ENCODE peak calls at places on chromosomes 7 and 10, in four cellular contexts. L, W, V and J are unnamed samples.

GRCh38 chr10:5292196-5292735 is 72.5 kb upstream of the UCN3 start:
- DNase-seq in L (no peak), W (no peak), V (no peak), J (no peak)

GRCh38 chr10:117964528-117964927 is 82.2 kb downstream of the RAB11FIP2 start:
- DNase-seq in L (no peak), W (no peak), V (no peak), J (no peak)

GRCh38 chr10:48252354-48252650 is 22.2 kb downstream of the FRMPD2 start:
- DNase-seq in L (no peak), W (no peak), V (no peak), J (no peak)

GRCh38 chr7:30168800-30169584 is 34.2 kb downstream of the MTURN start:
- DNase-seq in L (no peak), W (no peak), V (peak; percentile 77), J (peak; percentile 81)

GRCh38 chr7:22694597-22695207 is 32.3 kb upstream of the IL6 start:
- DNase-seq in L (no peak), W (no peak), V (no peak), J (no peak)

GRCh38 chr7:112940314-112940732 is 146.3 kb downstream of the GPR85 start:
- DNase-seq in L (no peak), W (no peak), V (no peak), J (no peak)

GRCh38 chr10:52908483-52908882 is 135.9 kb upstream of the MBL2 start:
- DNase-seq in L (no peak), W (no peak), V (no peak), J (no peak)

GRCh38 chr7:148264933-148265557 is 325.5 kb upstream of the C7orf33 start:
- DNase-seq in L (no peak), W (no peak), V (peak; percentile 58), J (no peak)

GRCh38 chr7:148084138-148084537 is 506.4 kb upstream of the C7orf33 start:
- DNase-seq in L (no peak), W (no peak), V (peak; percentile 66), J (no peak)

GRCh38 chr7:82413237-82413636 is 30.3 kb downstream of the CACNA2D1 start:
- DNase-seq in L (no peak), W (no peak), V (peak; percentile 46), J (no peak)

GRCh38 chr7:145644426-145645154 is 472.0 kb upstream of the CNTNAP2 start:
- DNase-seq in L (no peak), W (no peak), V (no peak), J (no peak)

GRCh38 chr7:99102809-99103690 is 40.9 kb downstream of the SMURF1 start:
- DNase-seq in L (no peak), W (no peak), V (peak; percentile 54), J (no peak)

GRCh38 chr10:73650537-73651331 is 5.1 kb downstream of the SYNPO2L start:
- DNase-seq in L (no peak), W (no peak), V (peak; percentile 43), J (peak; percentile 19)

GRCh38 chr10:17617031-17617911 is at the start of gene HACD1:
- DNase-seq in L (peak; percentile 30), W (peak; percentile 90), V (peak; percentile 58), J (no peak)

GRCh38 chr10:79346388-79347225 is 662 bp upstream of the PPIF start:
- DNase-seq in L (no peak), W (peak; percentile 60), V (no peak), J (no peak)

GRCh38 chr10:95518455-95519131 is 42.6 kb downstream of the SORBS1 start:
- DNase-seq in L (no peak), W (no peak), V (no peak), J (no peak)

GRCh38 chr10:93471110-93471651 is 11.0 kb downstream of the MYOF start:
- DNase-seq in L (no peak), W (no peak), V (peak; percentile 95), J (peak; percentile 98)

GRCh38 chr10:96896884-96897589 is 64.9 kb downstream of the LCOR start:
- DNase-seq in L (no peak), W (no peak), V (no peak), J (no peak)

GRCh38 chr7:1537631-1538412 is 7.3 kb downstream of the MAFK start:
- DNase-seq in L (peak; percentile 88), W (peak; percentile 87), V (peak; percentile 99), J (peak; percentile 91)

GRCh38 chr7:114985316-114985715 is 63.4 kb downstream of the MDFIC start:
- DNase-seq in L (no peak), W (no peak), V (no peak), J (no peak)

GRCh38 chr7:157427811-157428553 is 91.2 kb downstream of the DNAJB6 start:
- DNase-seq in L (no peak), W (peak; percentile 64), V (no peak), J (no peak)

GRCh38 chr7:133051719-133052118 is 30.2 kb downstream of the CHCHD3 start:
- DNase-seq in L (no peak), W (no peak), V (no peak), J (no peak)

GRCh38 chr10:43390791-43391190 is 18.2 kb downstream of the HNRNPF start:
- DNase-seq in L (no peak), W (no peak), V (peak; percentile 67), J (no peak)

GRCh38 chr10:110613341-110613995 is 30.7 kb upstream of the RBM20 start:
- DNase-seq in L (no peak), W (no peak), V (no peak), J (no peak)

DNA sequence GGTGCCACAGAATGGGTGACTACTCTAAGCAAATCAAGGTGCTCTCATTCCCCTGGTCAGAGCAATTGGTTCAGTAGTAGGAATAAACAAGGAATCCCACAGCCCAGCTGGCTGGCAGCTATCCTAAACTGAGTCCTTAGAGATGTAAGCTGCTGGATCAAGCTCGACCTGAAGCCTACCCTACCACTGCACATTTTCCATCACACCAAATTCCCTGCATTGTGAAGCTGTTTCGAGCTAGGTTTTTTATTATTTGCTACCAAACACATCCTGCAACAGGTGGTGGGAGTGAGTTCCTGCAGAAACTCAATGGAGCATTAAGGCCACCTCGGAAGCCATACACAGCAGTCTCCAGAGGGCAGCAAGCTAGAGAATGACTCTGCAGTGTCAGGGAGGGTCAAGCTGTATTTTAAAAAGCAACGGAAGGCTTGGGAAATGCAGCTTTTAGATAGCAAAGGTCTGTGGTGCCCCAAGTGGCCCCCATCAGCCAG is 33.7 kb upstream of the TNRC18 start:
- DNase-seq in L (no peak), W (no peak), V (no peak), J (no peak)
- H3K4me3 ChIP-seq in L (no peak overlapping the region), W (no peak overlapping the region), V (no peak overlapping the region), J (no peak overlapping the region)

GRCh38 chr7:111148134-111148533 is 57.2 kb downstream of the LRRN3 start:
- DNase-seq in L (no peak), W (no peak), V (no peak), J (no peak)
- H3K4me3 ChIP-seq in L (no peak overlapping the region), W (no peak overlapping the region), V (no peak overlapping the region), J (no peak overlapping the region)

GRCh38 chr7:192701-193536 is 548 bp downstream of the FAM20C start:
- DNase-seq in L (no peak), W (no peak), V (peak; percentile 31), J (no peak)
- H3K4me3 ChIP-seq in L (peak overlapping the region; percentile 75), W (peak overlapping the region; percentile 73), V (peak overlapping the region; percentile 74), J (peak overlapping the region; percentile 70)

DNA sequence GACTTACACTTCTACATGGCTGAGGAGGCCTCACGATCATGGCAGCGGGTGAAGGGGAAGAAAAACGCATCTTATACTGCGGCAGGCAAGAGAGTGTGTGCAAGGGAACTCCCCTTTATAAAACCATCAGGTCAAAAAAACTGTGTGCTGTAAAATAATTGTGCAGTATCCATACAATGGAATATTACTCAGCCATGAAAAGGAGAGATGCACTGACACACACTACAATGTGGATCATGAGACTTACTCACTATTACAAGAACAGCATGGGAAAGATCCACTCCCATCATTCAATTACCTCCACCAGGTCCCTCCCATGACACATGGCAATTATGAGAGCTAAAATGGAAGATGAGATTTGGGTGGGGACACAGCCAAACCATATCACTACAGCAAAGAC is 27.2 kb upstream of the CARD11 start:
- DNase-seq in L (no peak), W (no peak), V (no peak), J (no peak)
- H3K4me3 ChIP-seq in L (no peak overlapping the region), W (no peak overlapping the region), V (no peak overlapping the region), J (no peak overlapping the region)

GRCh38 chr7:70695804-70696104 is 436.2 kb upstream of the GALNT17 start:
- DNase-seq in L (no peak), W (no peak), V (peak; percentile 5), J (no peak)

GRCh38 chr7:70698219-70698832 is 433.6 kb upstream of the GALNT17 start:
- DNase-seq in L (no peak), W (no peak), V (peak; percentile 76), J (no peak)

GRCh38 chr7:70694909-70695803 is 436.8 kb upstream of the GALNT17 start:
- DNase-seq in L (no peak), W (peak; percentile 69), V (peak; percentile 22), J (no peak)

GRCh38 chr7:70694357-70694908 is 437.5 kb upstream of the GALNT17 start:
- DNase-seq in L (no peak), W (peak; percentile 74), V (peak; percentile 30), J (no peak)

DNA sequence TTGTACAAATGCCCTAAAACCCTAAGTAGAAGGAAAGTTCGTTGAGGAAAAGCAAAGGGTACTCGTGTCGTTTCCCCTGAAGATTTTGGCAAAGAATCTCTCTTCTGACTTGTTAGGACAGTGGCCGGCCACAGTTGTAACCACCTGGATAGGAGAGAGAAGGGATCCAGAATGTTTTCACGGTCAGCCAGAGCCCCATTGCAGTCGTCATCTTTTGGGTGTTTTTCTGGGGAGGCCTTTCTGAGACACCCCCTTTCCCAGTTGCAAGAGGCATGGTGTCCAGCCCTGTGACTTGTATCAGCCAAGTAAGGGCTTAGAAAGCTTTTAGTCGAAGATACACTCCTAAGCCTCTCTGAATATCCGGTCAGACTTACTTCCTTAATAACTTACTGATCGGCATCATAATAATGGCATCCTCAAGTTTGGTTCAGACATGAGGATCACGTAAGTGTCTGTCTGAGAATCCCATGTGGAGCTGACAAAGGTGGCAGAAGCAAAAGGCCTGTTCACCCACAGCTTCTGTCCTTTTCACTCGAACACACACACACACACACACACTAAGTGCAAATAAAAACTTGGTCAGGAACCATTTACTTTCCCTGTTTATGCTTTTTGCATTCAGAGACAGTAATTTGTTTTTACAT is 435.7 kb upstream of the GALNT17 start:
- DNase-seq in L (no peak), W (no peak), V (no peak), J (no peak)
- H3K4me3 ChIP-seq in L (peak overlapping the region; percentile 78), W (peak overlapping the region; percentile 81), V (peak overlapping the region; percentile 73), J (peak overlapping the region; percentile 51)

DNA sequence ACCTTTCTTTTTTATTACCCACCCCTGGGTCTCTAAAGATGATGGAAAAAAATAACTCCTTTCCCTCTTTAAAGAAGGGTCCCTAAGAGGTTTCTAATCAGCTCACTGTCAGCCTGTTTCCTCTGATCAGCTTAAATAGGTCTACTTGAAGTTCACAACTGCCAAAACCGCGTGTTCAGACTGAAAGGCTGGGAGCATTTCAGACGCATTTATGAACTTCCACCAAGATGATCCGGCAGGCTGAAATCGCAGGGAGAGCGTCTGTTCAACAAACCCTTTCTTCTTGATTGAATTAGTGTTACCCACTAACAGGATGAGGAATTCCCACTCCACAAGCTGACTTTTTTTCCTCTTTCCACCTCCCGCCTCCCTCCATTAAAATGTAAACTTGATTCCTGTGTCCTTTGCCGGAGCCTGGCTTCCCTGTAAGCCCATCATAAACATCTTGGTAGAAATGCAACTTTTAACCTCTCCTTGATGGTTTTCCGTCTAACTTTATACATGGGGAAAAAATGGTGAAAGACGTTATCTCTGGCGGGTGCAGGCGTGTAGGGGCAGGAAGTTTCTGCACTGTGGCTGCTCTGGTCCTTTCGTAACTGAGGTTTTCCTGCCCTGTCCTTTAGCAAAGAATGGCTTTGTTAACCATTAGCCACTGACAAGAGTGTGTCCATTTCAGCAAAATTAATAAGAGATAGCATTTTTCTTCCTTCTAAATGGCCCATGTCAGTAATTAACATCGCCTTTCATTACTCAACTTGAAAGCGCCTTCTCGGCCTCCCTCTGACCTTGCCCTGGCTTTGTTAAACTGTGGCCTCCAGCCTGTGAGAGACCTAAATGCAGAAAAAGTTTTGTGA is 130.7 kb downstream of the BAMBI start:
- DNase-seq in L (no peak), W (no peak), V (peak; percentile 62), J (no peak)
- H3K4me3 ChIP-seq in L (no peak overlapping the region), W (no peak overlapping the region), V (no peak overlapping the region), J (no peak overlapping the region)

GRCh38 chr7:33061282-33061928 is 1.2 kb downstream of the NT5C3A start:
- DNase-seq in L (no peak), W (no peak), V (no peak), J (no peak)
- H3K4me3 ChIP-seq in L (peak overlapping the region; percentile 97), W (peak overlapping the region; percentile 92), V (peak overlapping the region; percentile 82), J (peak overlapping the region; percentile 58)